ENCODE peak calls at places on chromosomes 13 and 19, in six cellular contexts. One of them, this sample, is unnamed.

GRCh38 chr13:113802090-113802531 is 43.1 kb downstream of the TMEM255B start:
- DNase-seq in CD4-positive, alpha-beta T cell: no peak
- DNase-seq in transverse colon: no peak
- DNase-seq in mesothelial cell of epicardium: no peak
- DNase-seq in anterior cingulate cortex: no peak
- DNase-seq in NCI-H460: no peak
- DNase-seq in this sample: no peak

GRCh38 chr13:114099191-114099590 is 33.2 kb downstream of the RASA3 start:
- DNase-seq in mesothelial cell of epicardium: no peak
- DNase-seq in NCI-H460: peak
- DNase-seq in transverse colon: peak
- DNase-seq in anterior cingulate cortex: no peak
- DNase-seq in CD4-positive, alpha-beta T cell: no peak
- DNase-seq in this sample: no peak

GRCh38 chr19:2034729-2035589 is 16.1 kb downstream of the MKNK2 start:
- DNase-seq in CD4-positive, alpha-beta T cell: peak
- DNase-seq in anterior cingulate cortex: no peak
- DNase-seq in NCI-H460: no peak
- DNase-seq in transverse colon: peak
- DNase-seq in mesothelial cell of epicardium: no peak
- DNase-seq in this sample: peak

GRCh38 chr13:111548805-111549204 is 228.4 kb downstream of the TEX29 start:
- DNase-seq in anterior cingulate cortex: no peak
- DNase-seq in transverse colon: no peak
- DNase-seq in CD4-positive, alpha-beta T cell: no peak
- DNase-seq in NCI-H460: no peak
- DNase-seq in mesothelial cell of epicardium: no peak
- DNase-seq in this sample: no peak

GRCh38 chr13:48497669-48498068 is 35.2 kb downstream of the RCBTB2 start:
- DNase-seq in mesothelial cell of epicardium: no peak
- DNase-seq in transverse colon: no peak
- DNase-seq in CD4-positive, alpha-beta T cell: no peak
- DNase-seq in anterior cingulate cortex: no peak
- DNase-seq in NCI-H460: no peak
- DNase-seq in this sample: no peak

GRCh38 chr19:12610540-12611360 is at the start of the genes ZNF490 and ZNF791:
- DNase-seq in mesothelial cell of epicardium: peak
- DNase-seq in transverse colon: peak
- DNase-seq in anterior cingulate cortex: peak
- DNase-seq in CD4-positive, alpha-beta T cell: peak
- DNase-seq in NCI-H460: peak
- DNase-seq in this sample: peak

GRCh38 chr13:44048326-44048725 is 168.6 kb downstream of the LACC1 start:
- DNase-seq in transverse colon: no peak
- DNase-seq in NCI-H460: no peak
- DNase-seq in anterior cingulate cortex: no peak
- DNase-seq in CD4-positive, alpha-beta T cell: no peak
- DNase-seq in mesothelial cell of epicardium: no peak
- DNase-seq in this sample: no peak

GRCh38 chr19:39795001-39795400 is 16.3 kb downstream of the LEUTX start:
- DNase-seq in NCI-H460: no peak
- DNase-seq in CD4-positive, alpha-beta T cell: no peak
- DNase-seq in transverse colon: no peak
- DNase-seq in anterior cingulate cortex: no peak
- DNase-seq in mesothelial cell of epicardium: no peak
- DNase-seq in this sample: no peak

GRCh38 chr13:20924758-20925394 is 22.3 kb upstream of the XPO4 start:
- DNase-seq in anterior cingulate cortex: no peak
- DNase-seq in transverse colon: peak
- DNase-seq in CD4-positive, alpha-beta T cell: peak
- DNase-seq in NCI-H460: peak
- DNase-seq in mesothelial cell of epicardium: peak
- DNase-seq in this sample: peak

This sample was measured in B cell.